ENCODE peak calls at places on chromosomes 7 and 10, in four cellular contexts. M is fibroblast of lung, I is H1, P is HepG2. T is an unnamed sample.

GRCh38 chr7:139725077-139725476 is 52.7 kb downstream of the HIPK2 start:
- DNase-seq in M (peak; percentile 87), P (no peak), I (no peak), T (no peak)

GRCh38 chr10:102405108-102405561 is 9.6 kb downstream of the NFKB2 start:
- DNase-seq in I (no peak), M (no peak), P (no peak), T (no peak)

GRCh38 chr7:55522268-55522902 is 49.9 kb downstream of the VOPP1 start:
- DNase-seq in M (no peak), I (no peak), P (no peak), T (no peak)

GRCh38 chr10:110425684-110426293 is 71.9 kb upstream of the DUSP5 start:
- DNase-seq in I (no peak), P (peak; percentile 20), M (peak; percentile 99), T (peak; percentile 54)

GRCh38 chr10:59702347-59702746 is 7.3 kb downstream of the SLC16A9 start:
- DNase-seq in P (peak; percentile 85), M (no peak), I (no peak), T (no peak)

GRCh38 chr10:60937784-60938654 is 6.0 kb downstream of the RHOBTB1 start:
- DNase-seq in M (peak; percentile 83), I (no peak), P (no peak), T (no peak)

GRCh38 chr7:66869660-66870450 is 51.2 kb upstream of the TMEM248 start:
- DNase-seq in M (peak; percentile 58), I (no peak), P (no peak), T (no peak)

GRCh38 chr10:75496191-75496567 is 64.8 kb downstream of the LRMDA start:
- DNase-seq in P (no peak), M (no peak), I (no peak), T (no peak)

GRCh38 chr7:44324204-44325126 is 929 bp downstream of the CAMK2B start:
- DNase-seq in I (peak; percentile 58), P (no peak), M (no peak), T (no peak)

GRCh38 chr7:2945171-2945570 is 98.5 kb downstream of the CARD11 start:
- DNase-seq in M (no peak), P (no peak), I (no peak), T (no peak)

GRCh38 chr10:45160266-45160665 is 155.1 kb downstream of the OR13A1 start:
- DNase-seq in P (no peak), M (peak; percentile 28), I (no peak), T (no peak)

GRCh38 chr7:65475734-65476319 is 102.2 kb downstream of the ZNF92 start:
- DNase-seq in M (peak; percentile 41), I (no peak), P (peak; percentile 93), T (no peak)

DNA sequence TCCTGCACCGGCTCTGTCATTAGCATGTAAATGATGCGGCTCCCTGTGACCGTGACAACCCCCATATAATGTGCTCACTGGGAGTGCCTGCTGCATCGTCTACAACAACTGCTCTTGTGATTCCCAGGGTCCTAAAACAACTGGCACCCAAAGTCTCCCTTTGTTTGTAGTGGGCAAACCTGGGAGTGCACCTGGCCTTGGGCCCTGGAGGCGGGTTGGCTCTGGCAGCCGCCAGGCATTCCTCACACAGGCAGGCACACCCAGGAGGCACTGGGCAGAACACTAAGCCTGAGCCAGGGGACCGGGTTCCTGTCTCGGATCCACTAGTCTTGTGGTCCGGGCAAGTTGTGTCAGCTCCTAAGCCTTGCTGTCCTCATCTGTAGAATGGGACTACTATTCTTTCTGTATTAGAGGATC is 115.5 kb upstream of the GPR26 start:
- DNase-seq in P (no peak), M (no peak), I (peak; percentile 46), T (no peak)
- H3K9me3 ChIP-seq in P (no peaks in the 10 kb centered on the region), M (no peaks in the 10 kb centered on the region), I (no peaks in the 10 kb centered on the region), T (no peaks in the 10 kb centered on the region)

DNA sequence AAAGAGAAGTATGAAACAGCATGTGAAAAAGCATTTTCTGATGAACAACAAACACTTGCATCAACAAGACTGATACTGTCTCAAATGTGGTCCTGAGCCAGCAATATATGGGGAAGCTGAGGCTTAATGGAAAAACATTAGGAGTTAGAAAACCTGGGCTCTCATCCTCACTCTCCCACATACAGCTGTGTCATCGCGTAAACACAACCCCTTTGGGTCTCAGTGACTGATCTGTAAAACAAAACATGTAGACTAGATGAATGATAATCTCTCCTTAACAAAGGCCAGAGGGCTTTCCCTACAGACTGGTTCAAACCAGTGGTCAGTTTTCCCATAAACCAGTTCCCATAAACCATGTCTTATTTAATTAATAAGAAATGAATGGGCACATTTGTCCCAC is 48.2 kb downstream of the OSBPL3 start:
- DNase-seq in I (no peak), P (no peak), M (no peak), T (no peak)
- H3K79me2 ChIP-seq in I (no peaks in the 10 kb centered on the region), P (peaks cover 52% of the 10 kb centered on the region), M (peaks cover 53% of the 10 kb centered on the region), T (peaks cover 99% of the 10 kb centered on the region)

GRCh38 chr7:35258891-35259537 is 5.1 kb upstream of the TBX20 start:
- DNase-seq in P (no peak), I (no peak), M (no peak), T (no peak)
- H3K9me3 ChIP-seq in P (no peaks in the 10 kb centered on the region), I (no peaks in the 10 kb centered on the region), M (no peaks in the 10 kb centered on the region), T (no peaks in the 10 kb centered on the region)

DNA sequence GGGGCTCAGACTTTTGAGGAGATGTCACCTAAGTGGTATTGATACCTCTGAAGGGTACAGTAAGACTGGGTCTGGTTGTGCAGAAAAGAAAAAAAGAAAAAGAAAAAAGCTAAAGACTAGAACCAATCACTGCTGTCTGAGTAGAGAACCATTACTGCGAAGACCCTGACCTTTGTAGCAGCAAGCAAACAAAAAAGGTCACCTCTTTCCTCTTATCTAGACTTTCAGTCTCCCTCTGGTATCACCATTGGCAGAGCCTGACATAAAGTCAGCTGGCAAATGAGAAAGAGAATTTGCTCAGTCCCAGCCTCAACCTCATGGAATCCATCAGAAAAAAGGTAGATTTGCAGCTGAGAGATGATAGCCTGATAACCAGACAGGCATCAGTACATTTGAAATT is 2.6 kb upstream of the DNTT start:
- DNase-seq in M (no peak), I (no peak), P (peak; percentile 39), T (no peak)
- H3K79me2 ChIP-seq in M (no peaks in the 10 kb centered on the region), I (no peaks in the 10 kb centered on the region), P (no peaks in the 10 kb centered on the region), T (no peaks in the 10 kb centered on the region)

GRCh38 chr10:85858776-85859515 is 507.6 kb downstream of the GRID1 start:
- DNase-seq in M (peak; percentile 36), P (no peak), I (no peak), T (no peak)
- H3K9me3 ChIP-seq in M (no peaks in the 10 kb centered on the region), P (no peaks in the 10 kb centered on the region), I (no peaks in the 10 kb centered on the region), T (no peaks in the 10 kb centered on the region)

GRCh38 chr7:75922966-75923603 is 8.1 kb downstream of the POR start:
- DNase-seq in I (no peak), M (no peak), P (no peak), T (no peak)

GRCh38 chr7:75921479-75921878 is 6.5 kb downstream of the POR start:
- DNase-seq in P (no peak), I (no peak), M (no peak), T (no peak)

GRCh38 chr7:75916685-75917634 is 2.0 kb downstream of the POR start:
- DNase-seq in I (no peak), M (no peak), P (no peak), T (no peak)

GRCh38 chr7:75924251-75924650 is 9.3 kb downstream of the POR start:
- DNase-seq in P (no peak), I (no peak), M (no peak), T (no peak)

GRCh38 chr7:75920431-75921161 is 5.6 kb downstream of the POR start:
- DNase-seq in P (peak; percentile 99), I (no peak), M (peak; percentile 49), T (no peak)
- H3K79me2 ChIP-seq in P (peaks cover 89% of the 10 kb centered on the region), I (peaks cover 35% of the 10 kb centered on the region), M (peaks cover 31% of the 10 kb centered on the region), T (peaks cover 28% of the 10 kb centered on the region)

GRCh38 chr7:35818513-35818912 is 17.7 kb downstream of the SEPTIN7 start:
- DNase-seq in I (no peak), P (no peak), M (no peak), T (no peak)

GRCh38 chr7:35819310-35819709 is 18.5 kb downstream of the SEPTIN7 start:
- DNase-seq in P (no peak), I (no peak), M (no peak), T (no peak)

GRCh38 chr7:35817181-35817580 is 16.3 kb downstream of the SEPTIN7 start:
- DNase-seq in M (no peak), I (no peak), P (no peak), T (no peak)

GRCh38 chr7:35817930-35818329 is 17.1 kb downstream of the SEPTIN7 start:
- DNase-seq in M (no peak), P (no peak), I (no peak), T (no peak)

GRCh38 chr7:35816514-35816913 is 15.7 kb downstream of the SEPTIN7 start:
- DNase-seq in P (no peak), I (no peak), M (no peak), T (no peak)
- H3K9me3 ChIP-seq in P (no peaks in the 10 kb centered on the region), I (no peaks in the 10 kb centered on the region), M (no peaks in the 10 kb centered on the region), T (peaks cover 44% of the 10 kb centered on the region)

GRCh38 chr7:151114151-151115090 is 28.1 kb downstream of the AGAP3 start:
- DNase-seq in P (no peak), M (peak; percentile 44), I (peak; percentile 75), T (no peak)
- H3K79me2 ChIP-seq in P (peaks cover 24% of the 10 kb centered on the region), M (peaks cover 25% of the 10 kb centered on the region), I (no peaks in the 10 kb centered on the region), T (no peaks in the 10 kb centered on the region)

T was measured in Karpas-422.